ENCODE peak calls at places on chromosomes 6 and 20, in seven cellular contexts. P, L, T, K, H, C and B are unnamed samples.

GRCh38 chr6:112502348-112503130 is 155.4 kb downstream of the RFPL4B start:
- DNase-seq in P (no peak), L (peak; percentile 47), T (peak; percentile 11), K (no peak), H (peak; percentile 92), C (no peak), B (no peak)

GRCh38 chr6:75376347-75377024 is 91.9 kb upstream of the TMEM30A start:
- DNase-seq in P (no peak), L (no peak), T (peak; percentile 75), K (no peak), H (peak; percentile 57), C (no peak), B (no peak)

GRCh38 chr20:33826270-33826897 is 15.2 kb downstream of the CHMP4B start:
- DNase-seq in P (no peak), L (peak; percentile 80), T (peak; percentile 92), K (no peak), H (no peak), C (no peak), B (peak; percentile 70)

GRCh38 chr6:30719356-30719755 is 796 bp upstream of the TUBB start:
- DNase-seq in P (no peak), L (peak; percentile 66), T (no peak), K (no peak), H (no peak), C (no peak), B (no peak)

GRCh38 chr20:20677186-20677585 is 35.3 kb downstream of the RALGAPA2 start:
- DNase-seq in P (no peak), L (no peak), T (no peak), K (no peak), H (no peak), C (no peak), B (no peak)

GRCh38 chr6:156316613-156317012 is 460.6 kb upstream of the ARID1B start:
- DNase-seq in P (no peak), L (no peak), T (no peak), K (no peak), H (no peak), C (no peak), B (peak; percentile 9)

GRCh38 chr20:23826541-23827018 is at the start of gene CST2:
- DNase-seq in P (no peak), L (no peak), T (peak; percentile 39), K (no peak), H (peak; percentile 28), C (no peak), B (no peak)

GRCh38 chr20:46823753-46824152 is 70.9 kb upstream of the EYA2 start:
- DNase-seq in P (no peak), L (no peak), T (no peak), K (no peak), H (no peak), C (no peak), B (no peak)

GRCh38 chr6:11202513-11203305 is 29.8 kb downstream of the NEDD9 start:
- DNase-seq in P (no peak), L (peak; percentile 70), T (peak; percentile 74), K (no peak), H (peak; percentile 63), C (no peak), B (peak; percentile 29)

GRCh38 chr6:73388433-73388799 is 6.2 kb upstream of the DDX43 start:
- DNase-seq in P (no peak), L (no peak), T (no peak), K (no peak), H (no peak), C (no peak), B (no peak)

GRCh38 chr20:31681128-31681727 is 41.4 kb downstream of the BCL2L1 start:
- DNase-seq in P (no peak), L (no peak), T (no peak), K (no peak), H (no peak), C (no peak), B (no peak)

GRCh38 chr6:41072836-41073202 is at the start of gene NFYA:
- DNase-seq in P (no peak), L (peak; percentile 99), T (no peak), K (no peak), H (no peak), C (peak; percentile 100), B (no peak)

GRCh38 chr6:29602564-29603361 is 17.8 kb downstream of the OR2H2 start:
- DNase-seq in P (no peak), L (peak; percentile 90), T (peak; percentile 93), K (no peak), H (no peak), C (no peak), B (no peak)

GRCh38 chr6:89009624-89010059 is 46.2 kb upstream of the RNGTT start:
- DNase-seq in P (no peak), L (no peak), T (no peak), K (no peak), H (no peak), C (no peak), B (no peak)

GRCh38 chr20:53693265-53693871 is 99.7 kb upstream of the ZNF217 start:
- DNase-seq in P (no peak), L (no peak), T (no peak), K (no peak), H (no peak), C (no peak), B (no peak)

GRCh38 chr6:135267085-135267484 is 86.0 kb downstream of the MYB start:
- DNase-seq in P (no peak), L (no peak), T (no peak), K (no peak), H (no peak), C (no peak), B (no peak)

GRCh38 chr6:167898673-167899311 is 72.1 kb downstream of the AFDN start:
- DNase-seq in P (no peak), L (peak; percentile 72), T (peak; percentile 53), K (no peak), H (peak; percentile 28), C (no peak), B (no peak)

GRCh38 chr6:160379464-160379863 is 31.3 kb downstream of the SLC22A3 start:
- DNase-seq in P (no peak), L (no peak), T (no peak), K (no peak), H (no peak), C (no peak), B (no peak)

GRCh38 chr6:130697661-130698535 is 129.3 kb upstream of the SMLR1 start:
- DNase-seq in P (no peak), L (peak; percentile 79), T (peak; percentile 56), K (no peak), H (peak; percentile 65), C (no peak), B (peak; percentile 39)

GRCh38 chr6:85864453-85865401 is 222.0 kb upstream of the SYNCRIP start:
- DNase-seq in P (no peak), L (no peak), T (peak; percentile 8), K (peak; percentile 46), H (peak; percentile 11), C (no peak), B (peak; percentile 60)

GRCh38 chr6:119264854-119265397 is 84.6 kb downstream of the MAN1A1 start:
- DNase-seq in P (no peak), L (no peak), T (no peak), K (no peak), H (no peak), C (no peak), B (no peak)

GRCh38 chr6:129638055-129639019 is 71.6 kb downstream of the ARHGAP18 start:
- DNase-seq in P (no peak), L (no peak), T (no peak), K (no peak), H (peak; percentile 62), C (no peak), B (peak; percentile 60)

GRCh38 chr6:126060400-126060799 is 74.1 kb downstream of the TRMT11 start:
- DNase-seq in P (no peak), L (peak; percentile 15), T (no peak), K (no peak), H (no peak), C (no peak), B (no peak)

GRCh38 chr6:132198896-132199295 is 202.4 kb downstream of the MOXD1 start:
- DNase-seq in P (no peak), L (no peak), T (no peak), K (no peak), H (peak; percentile 67), C (no peak), B (no peak)

GRCh38 chr6:144115219-144115618 is 19.8 kb upstream of the SF3B5 start:
- DNase-seq in P (no peak), L (no peak), T (no peak), K (no peak), H (no peak), C (no peak), B (no peak)
- H3K4me3 ChIP-seq in P (no peak overlapping the region), L (no peak overlapping the region), T (no peak overlapping the region), K (no peak overlapping the region), H (no peak overlapping the region), C (no peak overlapping the region), B (no peak overlapping the region)

GRCh38 chr6:106165885-106166485 is 79.8 kb downstream of the PRDM1 start:
- DNase-seq in P (no peak), L (no peak), T (no peak), K (no peak), H (no peak), C (no peak), B (no peak)
- H3K4me1 ChIP-seq in P (no peaks in the 10 kb centered on the region), L (peaks cover 20% of the 10 kb centered on the region), T (peaks cover 7% of the 10 kb centered on the region), K (no peaks in the 10 kb centered on the region), H (no peaks in the 10 kb centered on the region), C (no peaks in the 10 kb centered on the region), B (no peaks in the 10 kb centered on the region)

GRCh38 chr6:32148722-32149576 is 2.8 kb downstream of the PRRT1 start:
- DNase-seq in P (no peak), L (peak; percentile 96), T (peak; percentile 56), K (peak; percentile 57), H (no peak), C (peak; percentile 61), B (peak; percentile 77)
- H3K4me3 ChIP-seq in P (peak overlapping the region; percentile 17), L (peak overlapping the region; percentile 100), T (no peak overlapping the region), K (no peak overlapping the region), H (no peak overlapping the region), C (peak overlapping the region; percentile 38), B (peak overlapping the region; percentile 5)

GRCh38 chr20:7943891-7944290 is 3.6 kb upstream of the HAO1 start:
- DNase-seq in P (no peak), L (no peak), T (no peak), K (no peak), H (no peak), C (no peak), B (no peak)
- H3K4me1 ChIP-seq in P (no peaks in the 10 kb centered on the region), L (no peaks in the 10 kb centered on the region), T (no peaks in the 10 kb centered on the region), K (no peaks in the 10 kb centered on the region), H (no peaks in the 10 kb centered on the region), C (no peaks in the 10 kb centered on the region), B (peaks cover 9% of the 10 kb centered on the region)